ENCODE peak calls at places on chromosome 5, in ten cellular contexts. I is HCT116, V is H9, C is uterus, D is ascending aorta, Y is cardiac fibroblast, X is OCI-LY7, K is fibroblast of lung, T is pancreas, G is fibroblast of the aortic adventitia. Z is an unnamed sample.

GRCh38 chr5:157303667-157304327 is 37.9 kb downstream of the CYFIP2 start:
- DNase-seq in V (peak; percentile 85), I (no peak), T (no peak), G (no peak), C (no peak), X (peak; percentile 16), K (no peak), Y (no peak), D (no peak), Z (peak; percentile 71)

GRCh38 chr5:115810776-115811175 is 5.7 kb downstream of the CDO1 start:
- DNase-seq in T (no peak), D (no peak), Y (peak; percentile 22), G (peak; percentile 86), X (no peak), C (no peak), K (peak; percentile 51), I (no peak), V (no peak), Z (no peak)

GRCh38 chr5:181190711-181191525 is 14.1 kb downstream of the TRIM7 start:
- DNase-seq in V (no peak), X (peak; percentile 77), C (peak; percentile 61), T (peak; percentile 78), K (peak; percentile 43), Y (peak; percentile 60), D (peak; percentile 76), G (peak; percentile 39), I (no peak), Z (peak; percentile 57)

GRCh38 chr5:178290376-178290775 is 57.8 kb upstream of the PHYKPL start:
- DNase-seq in G (no peak), Y (no peak), K (no peak), C (no peak), D (no peak), X (no peak), I (no peak), T (no peak), V (no peak), Z (no peak)

GRCh38 chr5:68395844-68396523 is 180.4 kb downstream of the PIK3R1 start:
- DNase-seq in C (no peak), Y (no peak), K (no peak), G (no peak), V (no peak), D (no peak), I (no peak), X (no peak), T (no peak), Z (no peak)

GRCh38 chr5:72283358-72283757 is 36.7 kb downstream of the MRPS27 start:
- DNase-seq in G (peak; percentile 31), K (peak; percentile 29), T (no peak), X (no peak), C (no peak), D (no peak), Y (no peak), V (no peak), I (no peak), Z (no peak)

GRCh38 chr5:96669919-96670318 is 7.7 kb downstream of the CAST start:
- DNase-seq in K (no peak), Y (no peak), C (no peak), X (no peak), D (no peak), I (no peak), G (no peak), T (no peak), V (no peak), Z (no peak)

GRCh38 chr5:151319334-151319733 is 15.8 kb upstream of the SLC36A3 start:
- DNase-seq in G (peak; percentile 20), C (peak; percentile 39), K (peak; percentile 6), Y (peak; percentile 27), D (no peak), I (peak; percentile 26), V (peak; percentile 43), T (no peak), X (peak; percentile 65), Z (peak; percentile 31)

GRCh38 chr5:10611290-10611689 is 47.4 kb downstream of the ANKRD33B start:
- DNase-seq in V (no peak), T (no peak), K (peak; percentile 39), Y (no peak), C (no peak), X (no peak), G (no peak), I (no peak), D (peak; percentile 58), Z (no peak)

GRCh38 chr5:10610058-10610457 is 46.2 kb downstream of the ANKRD33B start:
- DNase-seq in T (no peak), D (peak; percentile 34), K (no peak), I (no peak), X (no peak), Y (no peak), C (no peak), G (no peak), V (no peak), Z (no peak)

GRCh38 chr5:10607023-10607665 is 43.3 kb downstream of the ANKRD33B start:
- DNase-seq in I (no peak), V (peak; percentile 72), C (no peak), Y (peak; percentile 55), X (peak; percentile 97), G (no peak), D (no peak), K (peak; percentile 79), T (no peak), Z (peak; percentile 65)

GRCh38 chr5:10604975-10605374 is 41.1 kb downstream of the ANKRD33B start:
- DNase-seq in X (no peak), I (no peak), V (no peak), T (no peak), D (no peak), Y (no peak), C (no peak), K (no peak), G (no peak), Z (no peak)

DNA sequence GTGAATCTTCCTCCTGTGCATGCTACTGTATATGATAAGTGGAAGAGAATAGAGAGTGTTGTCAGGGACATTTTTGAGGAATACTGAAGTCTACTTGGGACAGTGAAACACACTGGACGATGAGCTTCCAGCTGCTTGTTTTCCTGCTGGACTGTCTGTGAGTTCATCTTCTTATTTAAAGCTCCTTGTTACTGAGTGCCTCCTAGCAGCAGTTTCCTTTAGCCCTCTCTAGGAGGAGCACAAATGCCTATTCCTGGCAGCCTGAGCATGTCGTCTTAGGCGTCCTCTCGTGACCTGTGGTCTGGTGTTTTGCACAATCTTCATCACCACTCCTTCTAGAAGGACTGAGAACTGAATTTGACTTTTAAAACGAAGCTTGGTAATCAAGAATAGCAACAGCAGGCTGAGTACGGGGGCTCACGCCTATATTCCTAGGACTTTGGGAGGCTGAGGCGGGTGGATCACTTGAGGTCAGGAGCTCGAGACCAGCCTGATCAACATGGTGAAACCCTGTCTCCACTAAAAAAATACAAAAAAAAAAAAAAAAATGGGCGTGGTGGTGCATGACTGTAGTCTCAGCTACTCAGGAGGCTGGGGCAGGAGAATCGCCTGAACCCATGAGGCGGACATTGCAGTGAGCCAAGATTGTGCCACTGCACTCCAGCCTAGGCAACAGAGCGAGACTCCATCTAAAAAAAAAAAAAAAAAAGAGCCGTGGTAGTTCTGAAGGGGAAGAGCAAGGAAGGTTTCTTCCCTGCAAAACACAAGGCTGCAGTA is 44.0 kb downstream of the ANKRD33B start:
- DNase-seq in Y (peak; percentile 82), G (peak; percentile 73), C (peak; percentile 45), V (no peak), K (peak; percentile 90), X (peak; percentile 77), T (no peak), I (no peak), D (peak; percentile 85), Z (peak; percentile 45)
- TF ChIP-seq CTCF in Y (peak; percentile 47), G (peak; percentile 29), C (no peak), V (peak; percentile 27), K (peak; percentile 28), X (peak; percentile 59), T (no peak), I (no peak), D (no peak), Z (peak; percentile 32)

DNA sequence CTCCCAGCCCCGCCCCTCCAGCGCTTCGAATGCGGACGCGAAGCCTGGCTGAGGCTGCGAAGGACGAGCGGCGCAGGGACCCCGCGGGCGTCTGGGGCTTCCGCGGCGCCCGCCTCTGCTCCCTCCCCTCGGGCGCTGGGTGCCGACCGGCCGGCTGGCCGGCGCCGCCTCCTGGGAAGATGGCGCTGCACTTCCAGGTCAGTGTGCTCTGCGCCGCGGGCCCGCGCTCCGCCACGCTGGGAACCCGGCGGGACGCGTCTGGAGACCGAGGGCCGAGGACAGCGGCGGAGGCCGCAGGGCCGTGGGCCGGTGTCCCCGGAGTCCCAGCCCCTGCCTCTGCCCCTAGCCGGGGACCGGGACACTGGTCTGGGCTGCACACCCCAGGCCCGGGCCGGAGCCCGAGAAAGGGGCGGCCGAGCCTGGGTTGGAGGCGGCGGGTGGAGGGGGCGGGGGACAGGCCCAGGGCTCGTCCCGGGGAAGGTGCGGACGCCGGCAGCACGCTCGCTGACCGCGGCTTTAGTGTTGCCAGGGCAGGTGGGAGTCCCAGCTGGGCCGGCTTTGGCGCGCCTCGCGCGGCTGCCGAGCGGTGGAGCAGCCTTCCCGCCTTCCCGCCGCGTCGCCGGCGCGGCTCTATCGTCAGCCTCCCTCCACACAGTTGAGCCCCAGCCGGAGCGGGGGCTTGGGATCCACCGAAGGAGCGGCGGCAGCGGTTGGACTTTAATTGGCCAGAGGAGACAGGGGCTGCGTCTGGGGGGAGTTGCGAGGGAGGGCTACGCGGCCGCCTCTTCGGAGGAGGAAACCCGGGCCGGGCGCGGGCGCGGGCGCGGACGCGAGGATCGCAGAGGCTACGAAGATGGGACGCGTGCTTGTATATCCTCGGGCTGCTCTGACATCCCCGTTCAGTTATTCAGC is at the start of gene RANBP17:
- DNase-seq in T (peak; percentile 86), D (peak; percentile 63), V (peak; percentile 88), I (peak; percentile 53), X (no peak), K (peak; percentile 78), C (peak; percentile 19), G (peak; percentile 16), Y (peak; percentile 77), Z (peak; percentile 20)
- TF ChIP-seq CTCF in T (no peak), D (no peak), V (peak; percentile 28), I (no peak), X (no peak), K (no peak), C (no peak), G (no peak), Y (no peak), Z (no peak)

GRCh38 chr5:3075309-3075708 is 323.8 kb upstream of the IRX2 start:
- DNase-seq in X (no peak), V (no peak), Y (no peak), C (no peak), D (no peak), T (no peak), K (no peak), G (no peak), I (no peak), Z (no peak)
- TF ChIP-seq CTCF in X (peak; percentile 37), V (peak; percentile 59), Y (no peak), C (no peak), D (no peak), T (no peak), K (no peak), G (no peak), I (no peak), Z (no peak)

GRCh38 chr5:61765471-61765870 is 433.4 kb downstream of the ZSWIM6 start:
- DNase-seq in D (no peak), X (no peak), T (no peak), V (no peak), G (no peak), C (no peak), K (no peak), Y (no peak), I (no peak), Z (no peak)

GRCh38 chr5:61766141-61766540 is 434.1 kb downstream of the ZSWIM6 start:
- DNase-seq in C (no peak), T (no peak), I (no peak), K (no peak), G (no peak), D (no peak), Y (no peak), X (no peak), V (no peak), Z (no peak)

GRCh38 chr5:61767231-61768080 is 435.4 kb downstream of the ZSWIM6 start:
- DNase-seq in C (no peak), T (no peak), I (no peak), D (no peak), V (no peak), Y (no peak), X (no peak), K (no peak), G (no peak), Z (no peak)

GRCh38 chr5:61771062-61771461 is 439.0 kb downstream of the ZSWIM6 start:
- DNase-seq in V (no peak), X (no peak), C (no peak), D (no peak), I (no peak), T (no peak), Y (no peak), K (no peak), G (no peak), Z (no peak)

GRCh38 chr5:61768692-61769281 is 436.7 kb downstream of the ZSWIM6 start:
- DNase-seq in V (peak; percentile 87), C (no peak), K (no peak), G (peak; percentile 1), X (peak; percentile 54), T (no peak), D (no peak), Y (peak; percentile 3), I (peak; percentile 63), Z (no peak)
- TF ChIP-seq CTCF in V (peak; percentile 100), C (no peak), K (peak; percentile 41), G (peak; percentile 54), X (peak; percentile 83), T (peak; percentile 40), D (no peak), Y (peak; percentile 22), I (peak; percentile 100), Z (peak; percentile 24)